ENCODE peak calls at places on chromosomes 6 and 20, in seven cellular contexts. One of them, this sample, is unnamed.

GRCh38 chr6:10409160-10409765 is 5.6 kb downstream of the TFAP2A start:
- DNase-seq in substantia nigra: no peak
- DNase-seq in GM23248: no peak
- DNase-seq in suprapubic skin: no peak
- DNase-seq in GM04503: no peak
- DNase-seq in amniotic stem cell: no peak
- DNase-seq in neural crest cell: no peak
- DNase-seq in this sample: no peak

GRCh38 chr6:170178561-170179477 is 112.1 kb downstream of the DLL1 start:
- DNase-seq in GM04503: peak
- DNase-seq in neural crest cell: no peak
- DNase-seq in amniotic stem cell: no peak
- DNase-seq in GM23248: peak
- DNase-seq in suprapubic skin: peak
- DNase-seq in substantia nigra: no peak
- DNase-seq in this sample: peak

GRCh38 chr20:44154521-44155001 is 32.4 kb downstream of the JPH2 start:
- DNase-seq in amniotic stem cell: no peak
- DNase-seq in GM04503: peak
- DNase-seq in suprapubic skin: no peak
- DNase-seq in substantia nigra: no peak
- DNase-seq in GM23248: peak
- DNase-seq in neural crest cell: no peak
- DNase-seq in this sample: no peak

GRCh38 chr20:50885781-50886180 is 45.5 kb downstream of the ADNP start:
- DNase-seq in substantia nigra: no peak
- DNase-seq in neural crest cell: no peak
- DNase-seq in amniotic stem cell: no peak
- DNase-seq in suprapubic skin: no peak
- DNase-seq in GM23248: no peak
- DNase-seq in GM04503: no peak
- DNase-seq in this sample: no peak

GRCh38 chr20:55528482-55528881 is 476.8 kb downstream of the CBLN4 start:
- DNase-seq in amniotic stem cell: no peak
- DNase-seq in GM23248: no peak
- DNase-seq in suprapubic skin: no peak
- DNase-seq in substantia nigra: no peak
- DNase-seq in GM04503: no peak
- DNase-seq in neural crest cell: no peak
- DNase-seq in this sample: no peak

GRCh38 chr6:23445157-23445710 is 680.8 kb upstream of the NRSN1 start:
- DNase-seq in suprapubic skin: no peak
- DNase-seq in GM23248: no peak
- DNase-seq in amniotic stem cell: no peak
- DNase-seq in substantia nigra: no peak
- DNase-seq in neural crest cell: no peak
- DNase-seq in GM04503: no peak
- DNase-seq in this sample: no peak

GRCh38 chr20:22180244-22180643 is 404.1 kb downstream of the FOXA2 start:
- DNase-seq in suprapubic skin: no peak
- DNase-seq in amniotic stem cell: no peak
- DNase-seq in substantia nigra: no peak
- DNase-seq in neural crest cell: peak
- DNase-seq in GM04503: no peak
- DNase-seq in GM23248: no peak
- DNase-seq in this sample: no peak

GRCh38 chr6:85419046-85419759 is 30.7 kb upstream of the NT5E start:
- DNase-seq in neural crest cell: no peak
- DNase-seq in GM04503: no peak
- DNase-seq in suprapubic skin: no peak
- DNase-seq in amniotic stem cell: no peak
- DNase-seq in GM23248: peak
- DNase-seq in substantia nigra: no peak
- DNase-seq in this sample: no peak

GRCh38 chr20:58638467-58639181 is 12.5 kb upstream of the STX16 start:
- DNase-seq in neural crest cell: no peak
- DNase-seq in GM23248: no peak
- DNase-seq in suprapubic skin: peak
- DNase-seq in substantia nigra: no peak
- DNase-seq in GM04503: no peak
- DNase-seq in amniotic stem cell: no peak
- DNase-seq in this sample: no peak

GRCh38 chr20:37282558-37282957 is 6.9 kb upstream of the MANBAL start:
- DNase-seq in GM04503: peak
- DNase-seq in neural crest cell: no peak
- DNase-seq in GM23248: peak
- DNase-seq in amniotic stem cell: peak
- DNase-seq in suprapubic skin: no peak
- DNase-seq in substantia nigra: no peak
- DNase-seq in this sample: no peak

GRCh38 chr6:148709577-148709976 is 37.3 kb upstream of the UST start:
- DNase-seq in neural crest cell: no peak
- DNase-seq in GM23248: peak
- DNase-seq in suprapubic skin: no peak
- DNase-seq in amniotic stem cell: no peak
- DNase-seq in GM04503: no peak
- DNase-seq in substantia nigra: no peak
- DNase-seq in this sample: no peak

GRCh38 chr6:48117246-48117645 is 6.2 kb upstream of the PTCHD4 start:
- DNase-seq in substantia nigra: no peak
- DNase-seq in GM04503: no peak
- DNase-seq in amniotic stem cell: no peak
- DNase-seq in GM23248: no peak
- DNase-seq in neural crest cell: no peak
- DNase-seq in suprapubic skin: no peak
- DNase-seq in this sample: no peak

GRCh38 chr20:35279040-35279439 is 1.1 kb upstream of the MMP24OS start:
- DNase-seq in neural crest cell: no peak
- DNase-seq in suprapubic skin: no peak
- DNase-seq in GM04503: no peak
- DNase-seq in substantia nigra: no peak
- DNase-seq in amniotic stem cell: no peak
- DNase-seq in GM23248: peak
- DNase-seq in this sample: no peak

GRCh38 chr6:125742433-125743120 is 6.9 kb upstream of the HEY2 start:
- DNase-seq in suprapubic skin: no peak
- DNase-seq in substantia nigra: no peak
- DNase-seq in GM04503: no peak
- DNase-seq in neural crest cell: no peak
- DNase-seq in amniotic stem cell: no peak
- DNase-seq in GM23248: no peak
- DNase-seq in this sample: no peak

GRCh38 chr6:3913077-3913957 is 64.1 kb downstream of the FAM50B start:
- DNase-seq in suprapubic skin: no peak
- DNase-seq in substantia nigra: no peak
- DNase-seq in amniotic stem cell: peak
- DNase-seq in GM23248: peak
- DNase-seq in GM04503: peak
- DNase-seq in neural crest cell: no peak
- DNase-seq in this sample: no peak

GRCh38 chr6:53095716-53096115 is 30.5 kb downstream of the FBXO9 start:
- DNase-seq in GM23248: peak
- DNase-seq in GM04503: no peak
- DNase-seq in neural crest cell: no peak
- DNase-seq in amniotic stem cell: no peak
- DNase-seq in substantia nigra: no peak
- DNase-seq in suprapubic skin: no peak
- DNase-seq in this sample: no peak

GRCh38 chr20:14193885-14194284 is 143.5 kb downstream of the FLRT3 start:
- DNase-seq in suprapubic skin: no peak
- DNase-seq in amniotic stem cell: no peak
- DNase-seq in neural crest cell: no peak
- DNase-seq in GM23248: no peak
- DNase-seq in GM04503: no peak
- DNase-seq in substantia nigra: no peak
- DNase-seq in this sample: no peak

GRCh38 chr6:25296980-25297379 is 17.8 kb downstream of the CARMIL1 start:
- DNase-seq in suprapubic skin: no peak
- DNase-seq in neural crest cell: no peak
- DNase-seq in GM04503: no peak
- DNase-seq in substantia nigra: no peak
- DNase-seq in amniotic stem cell: no peak
- DNase-seq in GM23248: peak
- DNase-seq in this sample: no peak

GRCh38 chr6:166307981-166308768 is at the start of gene PRR18:
- DNase-seq in GM23248: peak
- DNase-seq in suprapubic skin: no peak
- DNase-seq in substantia nigra: peak
- DNase-seq in amniotic stem cell: no peak
- DNase-seq in GM04503: no peak
- DNase-seq in neural crest cell: peak
- DNase-seq in this sample: no peak

GRCh38 chr6:148044261-148044731 is 298.3 kb upstream of the SASH1 start:
- DNase-seq in amniotic stem cell: peak
- DNase-seq in neural crest cell: no peak
- DNase-seq in GM04503: no peak
- DNase-seq in GM23248: no peak
- DNase-seq in substantia nigra: no peak
- DNase-seq in suprapubic skin: no peak
- DNase-seq in this sample: no peak

GRCh38 chr6:5213851-5214507 is 46.8 kb downstream of the LYRM4 start:
- DNase-seq in GM23248: peak
- DNase-seq in substantia nigra: no peak
- DNase-seq in suprapubic skin: no peak
- DNase-seq in GM04503: no peak
- DNase-seq in neural crest cell: no peak
- DNase-seq in amniotic stem cell: no peak
- DNase-seq in this sample: no peak

GRCh38 chr6:90197854-90198496 is 98.7 kb downstream of the BACH2 start:
- DNase-seq in GM23248: peak
- DNase-seq in neural crest cell: no peak
- DNase-seq in substantia nigra: no peak
- DNase-seq in GM04503: peak
- DNase-seq in amniotic stem cell: no peak
- DNase-seq in suprapubic skin: no peak
- DNase-seq in this sample: no peak

GRCh38 chr20:63963348-63963741 is 6.4 kb downstream of the ZNF512B start:
- DNase-seq in amniotic stem cell: no peak
- DNase-seq in GM23248: no peak
- DNase-seq in substantia nigra: no peak
- DNase-seq in suprapubic skin: no peak
- DNase-seq in neural crest cell: no peak
- DNase-seq in GM04503: no peak
- DNase-seq in this sample: no peak

GRCh38 chr6:17429381-17430061 is 36.1 kb downstream of the CAP2 start:
- DNase-seq in GM04503: no peak
- DNase-seq in substantia nigra: no peak
- DNase-seq in GM23248: peak
- DNase-seq in suprapubic skin: no peak
- DNase-seq in amniotic stem cell: no peak
- DNase-seq in neural crest cell: no peak
- DNase-seq in this sample: no peak

GRCh38 chr20:19750907-19751636 is 7.0 kb upstream of the RIN2 start:
- DNase-seq in substantia nigra: no peak
- DNase-seq in neural crest cell: no peak
- DNase-seq in amniotic stem cell: no peak
- DNase-seq in GM23248: no peak
- DNase-seq in GM04503: no peak
- DNase-seq in suprapubic skin: no peak
- DNase-seq in this sample: no peak

GRCh38 chr6:69379518-69379917 is 417.3 kb downstream of the LMBRD1 start:
- DNase-seq in GM04503: no peak
- DNase-seq in suprapubic skin: no peak
- DNase-seq in substantia nigra: no peak
- DNase-seq in amniotic stem cell: no peak
- DNase-seq in GM23248: no peak
- DNase-seq in neural crest cell: no peak
- DNase-seq in this sample: no peak

GRCh38 chr6:122696079-122696478 is 83.4 kb upstream of the FABP7 start:
- DNase-seq in GM23248: peak
- DNase-seq in neural crest cell: no peak
- DNase-seq in GM04503: peak
- DNase-seq in amniotic stem cell: no peak
- DNase-seq in suprapubic skin: no peak
- DNase-seq in substantia nigra: no peak
- DNase-seq in this sample: no peak

GRCh38 chr20:22473293-22473692 is 111.1 kb downstream of the FOXA2 start:
- DNase-seq in neural crest cell: no peak
- DNase-seq in GM04503: no peak
- DNase-seq in substantia nigra: no peak
- DNase-seq in suprapubic skin: no peak
- DNase-seq in amniotic stem cell: no peak
- DNase-seq in GM23248: no peak
- DNase-seq in this sample: no peak